ENCODE peak calls at places on chromosomes 3 and 15, in four cellular contexts. C is Peyer's patch, I is body of pancreas, O is NB4. Y is an unnamed sample.

GRCh38 chr3:38139191-38139590 is 730 bp downstream of the MYD88 start:
- DNase-seq in C (no peak), I (no peak), O (no peak), Y (peak)

GRCh38 chr15:86311568-86312280 is 232.1 kb downstream of the AGBL1 start:
- DNase-seq in C (no peak), I (no peak), O (no peak), Y (no peak)

GRCh38 chr3:63927623-63928280 is 15.6 kb upstream of the SCAANT1 start:
- DNase-seq in C (no peak), O (no peak), I (no peak), Y (no peak)

GRCh38 chr3:164781755-164782154 is 296.5 kb downstream of the SI start:
- DNase-seq in C (no peak), O (no peak), I (no peak), Y (no peak)

GRCh38 chr3:142857056-142857455 is 31.8 kb downstream of the PCOLCE2 start:
- DNase-seq in I (peak), O (peak), C (no peak), Y (no peak)

GRCh38 chr3:142226474-142226873 is 1.1 kb upstream of the GK5 start:
- DNase-seq in C (no peak), O (peak), I (no peak), Y (no peak)

GRCh38 chr3:152595975-152596832 is 238.7 kb upstream of the P2RY1 start:
- DNase-seq in C (no peak), O (peak), I (peak), Y (no peak)

GRCh38 chr15:55168350-55168974 is 28.3 kb downstream of the RSL24D1 start:
- DNase-seq in I (peak), O (peak), C (peak), Y (peak)

GRCh38 chr3:123792473-123793201 is 91.5 kb downstream of the MYLK start:
- DNase-seq in I (no peak), C (no peak), O (no peak), Y (no peak)

GRCh38 chr3:143118630-143119008 is 952 bp upstream of the CHST2 start:
- DNase-seq in I (no peak), C (no peak), O (no peak), Y (no peak)

GRCh38 chr3:181613813-181614212 is 97.9 kb upstream of the SOX2 start:
- DNase-seq in O (no peak), C (no peak), I (no peak), Y (no peak)

GRCh38 chr3:186852994-186853393 is 10.5 kb downstream of the ADIPOQ start:
- DNase-seq in C (no peak), O (no peak), I (no peak), Y (no peak)

GRCh38 chr3:110576962-110577361 is 494.7 kb upstream of the NECTIN3 start:
- DNase-seq in O (peak), I (no peak), C (no peak), Y (peak)

GRCh38 chr3:12716605-12717121 is 42.4 kb downstream of the TMEM40 start:
- DNase-seq in O (no peak), C (no peak), I (no peak), Y (no peak)

GRCh38 chr3:31343075-31343474 is 189.7 kb upstream of the STT3B start:
- DNase-seq in C (no peak), I (no peak), O (no peak), Y (no peak)

DNA sequence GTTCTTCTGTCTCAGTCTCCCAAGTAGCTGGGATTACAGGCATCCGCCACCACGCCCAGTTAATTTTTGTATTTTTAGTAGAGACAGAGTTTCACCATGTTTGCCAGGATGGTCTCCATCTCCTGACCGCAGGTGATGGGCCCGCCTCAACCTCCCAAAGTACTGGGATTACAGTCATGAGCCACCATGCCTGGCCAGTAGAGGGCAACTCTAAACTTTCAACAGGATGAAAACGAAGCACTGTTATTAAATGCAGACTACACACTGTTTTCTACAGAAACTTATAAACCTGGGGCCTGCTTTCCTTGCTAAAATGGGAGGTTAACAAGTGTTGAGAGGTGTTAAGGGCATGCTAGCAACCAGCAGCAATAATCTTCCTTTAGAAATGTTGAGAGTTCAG is 7.6 kb downstream of the ARPC4 start:
- DNase-seq in O (no peak), I (no peak), C (no peak), Y (no peak)
- TF ChIP-seq CTCF in O (peak), I (no peak), C (no peak), Y (no peak)

DNA sequence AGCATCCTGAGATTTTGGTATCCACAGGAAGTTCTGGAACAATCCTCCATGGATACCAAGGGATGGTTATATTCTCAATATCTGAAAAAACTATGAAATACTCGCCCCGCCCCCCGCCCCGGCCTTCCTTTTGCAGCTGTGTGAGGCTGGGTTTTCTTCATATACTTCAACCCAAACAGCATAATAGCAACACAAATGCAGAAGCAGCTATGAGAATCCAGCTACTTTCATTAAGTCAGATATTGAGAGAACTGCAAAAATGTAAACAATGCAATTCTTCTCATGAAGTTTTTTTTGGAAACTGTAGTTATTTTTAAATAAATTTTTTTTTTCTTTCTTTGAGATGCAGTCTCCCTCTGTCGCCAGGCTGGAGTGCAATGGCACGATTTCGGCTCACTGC is 10.9 kb upstream of the IDH2 start:
- DNase-seq in I (no peak), C (no peak), O (no peak), Y (no peak)
- TF ChIP-seq POLR2A in I (no peak), C (no peak), O (no peak), Y (no peak)

DNA sequence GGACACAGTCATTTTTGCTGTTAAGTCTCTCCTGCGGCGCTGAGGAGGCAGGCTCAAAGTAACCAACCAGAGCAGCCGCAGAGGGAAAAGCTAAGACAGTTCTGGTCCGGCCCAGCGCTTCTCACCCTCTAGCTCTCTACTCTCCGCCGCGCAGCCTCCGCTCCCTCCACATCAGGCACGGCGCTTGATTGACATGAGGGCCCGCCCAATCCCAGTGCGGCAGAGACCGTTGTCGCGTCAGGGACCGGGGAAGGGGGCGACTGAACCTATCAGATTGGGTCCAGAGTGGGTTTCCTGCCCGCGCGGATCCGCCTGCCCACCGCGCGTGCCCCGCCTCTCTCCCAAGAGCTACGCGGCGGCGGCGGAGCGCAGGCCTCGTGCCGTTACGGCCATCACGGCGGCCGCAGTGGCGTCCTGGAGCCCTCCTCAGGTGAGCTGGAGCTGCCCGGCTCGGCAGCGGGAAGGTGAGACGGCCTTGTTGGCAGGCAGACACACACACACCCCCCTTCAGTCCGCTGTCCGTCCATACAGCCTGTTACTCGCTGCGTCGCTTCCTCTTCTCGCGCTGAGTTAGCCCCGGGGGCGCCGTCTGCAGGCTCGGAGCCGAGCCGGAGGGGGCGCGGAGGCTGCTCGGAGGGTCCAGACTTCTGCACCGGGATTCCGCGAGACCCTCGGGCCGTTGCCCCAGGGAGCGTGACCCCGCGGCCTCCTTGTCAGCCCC is at the start of gene NCK1:
- DNase-seq in C (peak), O (peak), I (peak), Y (peak)
- TF ChIP-seq CTCF in C (no peak), O (no peak), I (peak), Y (no peak)

GRCh38 chr15:39429898-39430357 is 151.0 kb upstream of the THBS1 start:
- DNase-seq in O (no peak), I (no peak), C (no peak), Y (no peak)
- TF ChIP-seq POLR2A in O (no peak), I (no peak), C (no peak), Y (no peak)

DNA sequence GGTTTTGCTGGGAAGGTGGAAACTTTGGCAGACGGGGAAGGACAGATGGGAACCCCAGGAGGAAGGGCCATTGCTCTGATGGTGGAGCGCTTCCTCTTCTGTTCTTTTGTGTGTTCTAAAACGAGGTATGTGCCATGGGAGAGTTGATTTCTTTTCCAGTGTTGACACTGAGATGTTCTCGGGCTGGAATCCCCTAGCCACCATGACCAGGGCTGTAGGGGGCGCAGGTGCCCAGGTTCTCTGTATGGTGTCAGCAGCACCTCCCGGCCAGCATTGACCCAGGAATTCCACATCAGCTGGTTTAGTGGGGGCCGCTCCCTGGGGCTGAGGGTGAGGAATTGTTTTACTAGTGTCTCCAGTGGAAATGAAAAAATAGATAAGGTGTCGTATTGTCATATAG is 34.3 kb upstream of the ACAD9 start:
- DNase-seq in O (peak), I (no peak), C (no peak), Y (no peak)
- TF ChIP-seq CTCF in O (peak), I (no peak), C (no peak), Y (no peak)

GRCh38 chr15:65644282-65644681 is 22.5 kb downstream of the SLC24A1 start:
- DNase-seq in C (no peak), O (no peak), I (no peak), Y (no peak)
- TF ChIP-seq POLR2A in C (no peak), O (no peak), I (no peak), Y (no peak)

GRCh38 chr3:45832691-45833090 is 9.2 kb downstream of the LZTFL1 start:
- DNase-seq in I (no peak), O (peak), C (no peak), Y (no peak)
- TF ChIP-seq CTCF in I (no peak), O (no peak), C (no peak), Y (no peak)

DNA sequence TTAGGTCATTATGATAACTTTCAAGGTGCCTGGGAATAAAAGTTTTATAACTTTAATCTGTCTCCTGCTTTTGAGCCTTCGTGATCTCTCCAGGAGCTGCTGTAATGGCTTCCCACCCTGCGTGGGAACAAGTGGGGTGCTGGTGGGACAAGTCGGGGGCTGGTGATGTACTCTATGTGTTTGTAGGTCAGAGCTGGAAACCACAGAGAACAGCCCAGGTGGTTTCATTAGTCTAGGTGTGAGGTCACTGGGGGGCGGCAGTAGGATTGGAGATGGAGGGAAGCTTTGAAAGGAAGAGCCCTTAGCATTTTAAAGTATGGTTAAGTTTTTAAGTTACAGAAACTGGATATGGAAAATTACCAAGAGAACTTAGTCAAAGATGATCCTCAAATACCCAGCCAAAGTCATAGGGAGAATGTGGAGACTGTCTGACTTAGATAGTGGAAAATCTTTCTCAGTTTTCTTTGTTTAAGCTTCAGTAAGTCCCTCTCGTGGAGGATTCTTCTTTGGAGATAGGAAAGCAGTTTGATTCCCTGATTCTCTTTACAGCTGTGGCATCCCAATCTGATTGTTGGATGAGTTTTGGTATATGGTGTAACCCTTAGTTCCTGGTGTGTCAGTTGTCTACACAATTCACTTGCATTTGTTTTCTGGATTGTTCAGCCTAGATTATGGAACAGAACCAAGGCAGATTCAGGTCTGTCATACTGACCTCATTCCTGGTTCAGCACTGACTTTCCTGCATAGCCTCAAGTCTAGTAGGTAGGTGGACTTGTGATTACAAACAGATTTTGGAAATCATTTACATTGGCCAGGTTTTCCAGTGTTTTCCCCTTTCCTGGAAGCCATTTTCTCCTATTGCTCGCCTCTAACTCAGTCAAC is 115.6 kb downstream of the FNDC3B start:
- DNase-seq in C (no peak), I (no peak), O (no peak), Y (no peak)
- TF ChIP-seq POLR2A in C (no peak), I (no peak), O (no peak), Y (no peak)

DNA sequence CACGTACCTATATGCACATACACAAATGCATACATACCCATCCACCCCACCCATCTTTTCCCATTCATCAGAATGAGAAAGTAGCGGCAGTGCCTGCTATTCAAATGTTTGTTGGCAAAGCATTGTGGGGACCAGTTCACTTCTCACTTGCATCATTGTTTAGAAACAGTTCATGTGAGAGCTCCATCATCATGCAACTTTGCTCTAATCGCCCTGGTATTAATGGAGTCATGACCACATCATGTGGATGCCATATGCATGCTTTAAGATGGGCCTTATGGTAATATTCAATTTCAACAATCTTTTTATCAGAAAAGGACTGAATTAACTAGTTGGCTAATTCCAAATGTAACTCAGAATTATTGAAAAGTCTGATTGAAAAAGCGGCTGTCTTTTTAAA is 80.5 kb downstream of the LRTM1 start:
- DNase-seq in I (no peak), C (no peak), O (no peak), Y (no peak)
- TF ChIP-seq CTCF in I (no peak), C (no peak), O (no peak), Y (no peak)

Y was measured in lower leg skin.